ENCODE peak calls at places on chromosomes 4 and X, in seven cellular contexts. P is tibial nerve; V is effector memory CD4-positive, alpha-beta T cell; H is GM23248; L is foreskin keratinocyte; G is CD8-positive, alpha-beta memory T cell; S is IMR-90. D is an unnamed sample.

GRCh38 chr4:128917781-128918180 is 108.3 kb downstream of the JADE1 start:
- DNase-seq in V (no peak), H (no peak), L (no peak), S (no peak), P (no peak), G (peak), D (no peak)

GRCh38 chr4:135408109-135408508 is 1206.5 kb upstream of the PABPC4L start:
- DNase-seq in H (no peak), S (no peak), P (no peak), G (no peak), L (no peak), V (no peak), D (no peak)

GRCh38 chrX:51178352-51178751 is 154.3 kb upstream of the NUDT10 start:
- DNase-seq in G (no peak), H (no peak), S (no peak), P (no peak), V (no peak), L (no peak), D (no peak)

GRCh38 chrX:71178908-71179307 is 34.3 kb downstream of the NLGN3 start:
- DNase-seq in P (peak), H (peak), V (peak), L (peak), G (peak), S (peak), D (peak)

GRCh38 chr4:11765849-11766453 is 337.3 kb upstream of the HS3ST1 start:
- DNase-seq in S (peak), V (no peak), G (no peak), L (peak), H (peak), P (no peak), D (peak)

GRCh38 chr4:2441393-2442174 is 22.8 kb downstream of the CFAP99 start:
- DNase-seq in P (no peak), H (peak), S (peak), L (no peak), G (peak), V (peak), D (peak)

GRCh38 chr4:476501-476900 is 22.5 kb downstream of the ZNF721 start:
- DNase-seq in G (no peak), L (peak), H (peak), S (peak), V (no peak), P (no peak), D (peak)

GRCh38 chrX:133415276-133416105 is at the start of gene GPC4:
- DNase-seq in V (no peak), G (no peak), S (no peak), H (peak), P (peak), L (peak), D (peak)

GRCh38 chr4:28357985-28358384 is 1497.3 kb downstream of the STIM2 start:
- DNase-seq in S (peak), P (no peak), V (no peak), H (peak), L (no peak), G (no peak), D (no peak)

GRCh38 chr4:33924239-33924638 is 2320.1 kb downstream of the ARAP2 start:
- DNase-seq in V (no peak), P (no peak), G (no peak), S (peak), L (peak), H (peak), D (no peak)

GRCh38 chrX:118181030-118181429 is 64.4 kb upstream of the KLHL13 start:
- DNase-seq in H (peak), V (no peak), G (no peak), P (no peak), L (peak), S (peak), D (no peak)

GRCh38 chr4:153223418-153223792 is 19.2 kb downstream of the TRIM2 start:
- DNase-seq in H (peak), P (no peak), L (peak), V (no peak), S (no peak), G (no peak), D (no peak)

GRCh38 chr4:1008840-1009646 is 2.4 kb upstream of the FGFRL1 start:
- DNase-seq in V (no peak), P (no peak), H (peak), L (no peak), G (peak), S (no peak), D (no peak)

GRCh38 chr4:90816754-90817153 is 689.6 kb downstream of the CCSER1 start:
- DNase-seq in G (no peak), S (no peak), P (no peak), L (no peak), V (no peak), H (no peak), D (no peak)

GRCh38 chr4:189773909-189774308 is 166.8 kb upstream of the FRG1 start:
- DNase-seq in L (peak), G (no peak), V (no peak), H (peak), S (peak), P (no peak), D (peak)

GRCh38 chr4:38160487-38161207 is 200.4 kb downstream of the PTTG2 start:
- DNase-seq in P (no peak), H (peak), L (peak), V (peak), S (peak), G (peak), D (peak)

GRCh38 chr4:17285747-17286146 is 226.1 kb downstream of the QDPR start:
- DNase-seq in S (no peak), P (no peak), L (no peak), G (no peak), V (no peak), H (no peak), D (no peak)

GRCh38 chrX:78119521-78120227 is 15.6 kb downstream of the PGK1 start:
- DNase-seq in P (no peak), S (no peak), L (no peak), G (no peak), V (no peak), H (no peak), D (no peak)

GRCh38 chrX:73577368-73577767 is 14.4 kb downstream of the CHIC1 start:
- DNase-seq in S (peak), L (peak), P (no peak), G (no peak), H (peak), V (no peak), D (peak)

GRCh38 chr4:77174426-77174825 is 17.4 kb downstream of the CCNG2 start:
- DNase-seq in V (no peak), P (no peak), S (peak), H (peak), G (no peak), L (peak), D (no peak)

GRCh38 chr4:8451440-8452182 is 11.0 kb downstream of the TRMT44 start:
- DNase-seq in S (no peak), G (no peak), P (no peak), H (no peak), L (no peak), V (no peak), D (no peak)

GRCh38 chr4:174120446-174121142 is 162.9 kb downstream of the FBXO8 start:
- DNase-seq in S (peak), G (no peak), H (peak), V (no peak), P (peak), L (peak), D (peak)

GRCh38 chr4:150943831-150944230 is 71.3 kb downstream of the LRBA start:
- DNase-seq in S (no peak), G (no peak), P (no peak), L (no peak), V (no peak), H (peak), D (no peak)
- H3K27ac ChIP-seq in S (no peak), G (no peak), P (no peak), L (no peak), V (no peak), H (no peak), D (no peak)

GRCh38 chrX:154718607-154719006 is 32.3 kb downstream of the GAB3 start:
- DNase-seq in S (no peak), L (no peak), V (no peak), H (no peak), G (no peak), P (no peak), D (no peak)

GRCh38 chrX:154715825-154716224 is 35.1 kb downstream of the GAB3 start:
- DNase-seq in S (no peak), P (no peak), G (no peak), V (no peak), L (no peak), H (no peak), D (no peak)

GRCh38 chrX:154720067-154720466 is 30.8 kb downstream of the GAB3 start:
- DNase-seq in P (no peak), G (no peak), L (no peak), S (no peak), H (no peak), V (no peak), D (no peak)

GRCh38 chrX:154719132-154719675 is 31.7 kb downstream of the GAB3 start:
- DNase-seq in L (peak), H (peak), V (peak), P (no peak), S (peak), G (peak), D (peak)

DNA sequence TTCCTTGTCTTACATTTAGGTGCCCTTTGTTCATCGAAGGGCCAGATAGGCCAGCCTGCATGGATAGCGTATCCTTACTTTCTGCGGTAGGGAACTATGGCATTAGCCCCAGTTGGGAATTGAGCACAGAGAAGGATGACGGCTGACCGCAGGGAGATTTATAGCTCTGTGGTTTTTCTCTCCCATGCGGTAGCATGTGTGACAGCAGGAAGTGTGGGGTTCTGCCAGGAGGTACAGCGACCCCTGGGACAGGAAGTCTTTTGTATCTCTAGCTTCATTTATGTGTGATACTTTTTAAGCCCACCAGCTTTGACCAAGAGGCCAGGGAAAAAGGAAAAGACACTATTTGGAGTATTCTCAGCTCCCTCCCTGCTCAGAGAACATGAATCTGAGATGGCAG is 33.1 kb downstream of the GAB3 start:
- DNase-seq in H (no peak), S (peak), V (peak), P (no peak), G (peak), L (no peak), D (peak)
- H3K27ac ChIP-seq in H (no peak), S (no peak), V (peak), P (no peak), G (peak), L (no peak), D (no peak)

GRCh38 chr4:42806436-42806835 is 86.1 kb upstream of the GRXCR1 start:
- DNase-seq in S (no peak), V (no peak), G (no peak), L (no peak), H (no peak), P (no peak), D (no peak)
- H3K27ac ChIP-seq in S (no peak), V (no peak), G (no peak), L (no peak), H (no peak), P (peak), D (no peak)

DNA sequence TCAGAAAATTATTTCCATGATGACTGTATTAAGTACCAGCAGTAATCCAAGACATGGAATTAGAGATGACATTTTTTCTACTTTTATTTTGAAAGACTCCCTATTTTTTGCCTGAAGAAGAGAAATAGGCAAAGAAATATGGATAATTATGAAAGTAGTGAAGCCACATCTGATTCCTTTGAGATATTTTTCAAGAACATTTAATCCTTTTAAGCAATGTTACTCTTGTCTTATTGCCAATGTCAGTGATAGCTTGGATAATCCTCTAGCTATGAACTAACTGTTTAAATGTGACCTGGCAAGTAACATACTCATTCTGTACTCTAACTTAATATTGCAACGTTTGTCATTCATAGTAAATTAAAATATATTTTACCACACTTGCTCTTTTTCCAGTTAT is 181.4 kb downstream of the VEGFC start:
- DNase-seq in V (no peak), H (no peak), P (no peak), L (no peak), S (peak), G (no peak), D (no peak)
- H3K27ac ChIP-seq in V (no peak), H (no peak), P (no peak), L (no peak), S (no peak), G (no peak), D (no peak)

DNA sequence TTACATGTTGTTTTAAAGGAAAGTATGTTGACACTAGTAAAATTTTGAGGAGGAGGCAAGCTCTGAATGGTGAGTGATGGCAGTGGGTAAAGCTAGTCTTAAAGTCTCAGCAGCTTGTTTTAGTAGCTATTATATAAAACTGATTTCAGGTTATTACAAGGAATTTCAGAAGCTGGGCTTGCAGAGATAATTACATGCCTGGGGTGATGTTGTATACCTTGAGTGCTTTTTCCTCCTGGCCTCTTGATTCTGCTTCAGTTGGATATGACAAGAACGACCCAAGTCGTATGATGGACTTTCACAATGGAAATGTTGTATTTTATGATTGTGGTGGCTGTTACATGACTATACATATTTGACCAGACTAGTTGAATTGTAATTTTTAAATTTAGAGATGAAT is 175.5 kb upstream of the ADGRL3 start:
- DNase-seq in G (no peak), P (no peak), L (no peak), H (no peak), V (no peak), S (no peak), D (no peak)
- H3K27ac ChIP-seq in G (no peak), P (no peak), L (no peak), H (no peak), V (no peak), S (no peak), D (no peak)

GRCh38 chr4:137370699-137371098 is 161.6 kb downstream of the PCDH18 start:
- DNase-seq in P (no peak), G (no peak), H (no peak), S (peak), V (no peak), L (no peak), D (no peak)

GRCh38 chr4:137375111-137375850 is 157.0 kb downstream of the PCDH18 start:
- DNase-seq in P (no peak), L (no peak), V (no peak), G (no peak), H (peak), S (no peak), D (no peak)

GRCh38 chr4:137367608-137368007 is 164.7 kb downstream of the PCDH18 start:
- DNase-seq in H (peak), S (peak), G (no peak), L (peak), V (no peak), P (no peak), D (no peak)

GRCh38 chr4:137370206-137370633 is 162.1 kb downstream of the PCDH18 start:
- DNase-seq in P (no peak), G (no peak), S (peak), V (no peak), H (peak), L (peak), D (no peak)
- H3K27ac ChIP-seq in P (no peak), G (no peak), S (no peak), V (no peak), H (peak), L (no peak), D (no peak)

GRCh38 chrX:153981231-153981630 is 8.7 kb downstream of the TMEM187 start:
- DNase-seq in H (no peak), V (no peak), P (no peak), L (no peak), S (no peak), G (no peak), D (no peak)
- H3K27ac ChIP-seq in H (no peak), V (peak), P (peak), L (no peak), S (no peak), G (no peak), D (no peak)